ENCODE peak calls at places on chromosomes 1 and 21, in five cellular contexts. One of them, this sample, is unnamed.

GRCh38 chr1:199010933-199011332 is 372.1 kb downstream of the PTPRC start:
- DNase-seq in Kasumi-1: no peak
- DNase-seq in stimulated activated CD4-positive, alpha-beta T cell treated with anti-CD3 and anti-CD28 coated beads, Interleukin-1b, Interleukin-23, amount 100 ng/mL, for 4 hours: no peak
- DNase-seq in posterior vena cava: no peak
- DNase-seq in left ventricle myocardium inferior: no peak
- DNase-seq in this sample: no peak

GRCh38 chr1:246583448-246584185 is 17.4 kb downstream of the CNST start:
- DNase-seq in Kasumi-1: peak
- DNase-seq in stimulated activated CD4-positive, alpha-beta T cell treated with anti-CD3 and anti-CD28 coated beads, Interleukin-1b, Interleukin-23, amount 100 ng/mL, for 4 hours: no peak
- DNase-seq in posterior vena cava: no peak
- DNase-seq in left ventricle myocardium inferior: no peak
- DNase-seq in this sample: peak

GRCh38 chr1:83942914-83943313 is 56.0 kb downstream of the TTLL7 start:
- DNase-seq in Kasumi-1: no peak
- DNase-seq in stimulated activated CD4-positive, alpha-beta T cell treated with anti-CD3 and anti-CD28 coated beads, Interleukin-1b, Interleukin-23, amount 100 ng/mL, for 4 hours: no peak
- DNase-seq in posterior vena cava: no peak
- DNase-seq in left ventricle myocardium inferior: no peak
- DNase-seq in this sample: no peak

GRCh38 chr1:26483980-26484379 is 11.7 kb downstream of the HMGN2 start:
- DNase-seq in Kasumi-1: no peak
- DNase-seq in stimulated activated CD4-positive, alpha-beta T cell treated with anti-CD3 and anti-CD28 coated beads, Interleukin-1b, Interleukin-23, amount 100 ng/mL, for 4 hours: no peak
- DNase-seq in posterior vena cava: no peak
- DNase-seq in left ventricle myocardium inferior: no peak
- DNase-seq in this sample: no peak

GRCh38 chr1:26305667-26306289 is 658 bp downstream of the UBXN11 start:
- DNase-seq in Kasumi-1: no peak
- DNase-seq in stimulated activated CD4-positive, alpha-beta T cell treated with anti-CD3 and anti-CD28 coated beads, Interleukin-1b, Interleukin-23, amount 100 ng/mL, for 4 hours: no peak
- DNase-seq in posterior vena cava: no peak
- DNase-seq in left ventricle myocardium inferior: no peak
- DNase-seq in this sample: no peak

GRCh38 chr1:172727956-172728603 is 69.2 kb downstream of the FASLG start:
- DNase-seq in Kasumi-1: peak
- DNase-seq in stimulated activated CD4-positive, alpha-beta T cell treated with anti-CD3 and anti-CD28 coated beads, Interleukin-1b, Interleukin-23, amount 100 ng/mL, for 4 hours: no peak
- DNase-seq in posterior vena cava: no peak
- DNase-seq in left ventricle myocardium inferior: no peak
- DNase-seq in this sample: no peak

GRCh38 chr1:86137458-86137857 is 19.1 kb downstream of the COL24A1 start:
- DNase-seq in Kasumi-1: peak
- DNase-seq in stimulated activated CD4-positive, alpha-beta T cell treated with anti-CD3 and anti-CD28 coated beads, Interleukin-1b, Interleukin-23, amount 100 ng/mL, for 4 hours: no peak
- DNase-seq in posterior vena cava: no peak
- DNase-seq in left ventricle myocardium inferior: no peak
- DNase-seq in this sample: no peak

GRCh38 chr1:200619894-200620272 is 668 bp downstream of the KIF14 start:
- DNase-seq in Kasumi-1: no peak
- DNase-seq in stimulated activated CD4-positive, alpha-beta T cell treated with anti-CD3 and anti-CD28 coated beads, Interleukin-1b, Interleukin-23, amount 100 ng/mL, for 4 hours: no peak
- DNase-seq in posterior vena cava: no peak
- DNase-seq in left ventricle myocardium inferior: no peak
- DNase-seq in this sample: no peak

GRCh38 chr1:232327296-232327695 is 302.6 kb downstream of the SIPA1L2 start:
- DNase-seq in Kasumi-1: no peak
- DNase-seq in stimulated activated CD4-positive, alpha-beta T cell treated with anti-CD3 and anti-CD28 coated beads, Interleukin-1b, Interleukin-23, amount 100 ng/mL, for 4 hours: no peak
- DNase-seq in posterior vena cava: no peak
- DNase-seq in left ventricle myocardium inferior: no peak
- DNase-seq in this sample: no peak

GRCh38 chr21:43305336-43305665 is 121.6 kb downstream of the SIK1 start:
- DNase-seq in Kasumi-1: no peak
- DNase-seq in stimulated activated CD4-positive, alpha-beta T cell treated with anti-CD3 and anti-CD28 coated beads, Interleukin-1b, Interleukin-23, amount 100 ng/mL, for 4 hours: no peak
- DNase-seq in posterior vena cava: peak
- DNase-seq in left ventricle myocardium inferior: peak
- DNase-seq in this sample: no peak

GRCh38 chr1:172342584-172343245 is 77.8 kb upstream of the C1orf105 start:
- DNase-seq in Kasumi-1: peak
- DNase-seq in stimulated activated CD4-positive, alpha-beta T cell treated with anti-CD3 and anti-CD28 coated beads, Interleukin-1b, Interleukin-23, amount 100 ng/mL, for 4 hours: no peak
- DNase-seq in posterior vena cava: no peak
- DNase-seq in left ventricle myocardium inferior: no peak
- DNase-seq in this sample: no peak

GRCh38 chr1:3918966-3919611 is 19.0 kb upstream of the C1orf174 start:
- DNase-seq in Kasumi-1: no peak
- DNase-seq in stimulated activated CD4-positive, alpha-beta T cell treated with anti-CD3 and anti-CD28 coated beads, Interleukin-1b, Interleukin-23, amount 100 ng/mL, for 4 hours: no peak
- DNase-seq in posterior vena cava: peak
- DNase-seq in left ventricle myocardium inferior: no peak
- DNase-seq in this sample: no peak

GRCh38 chr1:85884372-85885035 is 176.3 kb upstream of the ZNHIT6 start:
- DNase-seq in Kasumi-1: peak
- DNase-seq in stimulated activated CD4-positive, alpha-beta T cell treated with anti-CD3 and anti-CD28 coated beads, Interleukin-1b, Interleukin-23, amount 100 ng/mL, for 4 hours: no peak
- DNase-seq in posterior vena cava: no peak
- DNase-seq in left ventricle myocardium inferior: no peak
- DNase-seq in this sample: no peak

This sample was measured in stomach.